ENCODE peak calls at places on chromosome 5, in six cellular contexts. V is IMR-90, J is H1, G is neuronal stem cell, U is trophoblast cell, I is H9. Z is an unnamed sample. For H3K9me3, the result is how much of the 10 kb centered on the place peaks cover.

GRCh38 chr5:10438301-10438700 is 3.4 kb upstream of the ROPN1L start:
- DNase-seq in V (no peak), J (no peak), G (no peak), U (no peak), I (no peak), Z (no peak)

GRCh38 chr5:110681953-110682352 is 44.5 kb downstream of the TMEM232 start:
- DNase-seq in V (no peak), J (no peak), G (no peak), U (no peak), I (no peak), Z (no peak)

GRCh38 chr5:112142769-112143270 is 276.3 kb downstream of the EPB41L4A start:
- DNase-seq in V (peak), J (no peak), G (no peak), U (peak), I (no peak), Z (no peak)

GRCh38 chr5:126280820-126281219 is 142.4 kb upstream of the GRAMD2B start:
- DNase-seq in V (no peak), J (no peak), G (no peak), U (no peak), I (no peak), Z (no peak)

GRCh38 chr5:137778772-137779564 is 24.8 kb upstream of the HNRNPA0 start:
- DNase-seq in V (peak), J (no peak), G (peak), U (peak), I (no peak), Z (peak)

GRCh38 chr5:65137631-65138030 is 344.1 kb downstream of the ADAMTS6 start:
- DNase-seq in V (peak), J (no peak), G (no peak), U (no peak), I (no peak), Z (peak)

GRCh38 chr5:75616286-75616810 is 5.1 kb downstream of the ANKDD1B start:
- DNase-seq in V (no peak), J (no peak), G (no peak), U (no peak), I (no peak), Z (peak)

GRCh38 chr5:174300941-174301761 is 255.6 kb downstream of the NSG2 start:
- DNase-seq in V (no peak), J (peak), G (peak), U (no peak), I (peak), Z (no peak)

GRCh38 chr5:4370218-4370617 is 769.9 kb upstream of the ADAMTS16 start:
- DNase-seq in V (no peak), J (no peak), G (no peak), U (no peak), I (no peak), Z (no peak)

GRCh38 chr5:36870399-36871040 is 6.0 kb upstream of the NIPBL start:
- DNase-seq in V (peak), J (no peak), G (no peak), U (peak), I (no peak), Z (peak)

GRCh38 chr5:162703914-162704313 is 636.3 kb downstream of the GABRG2 start:
- DNase-seq in V (no peak), J (no peak), G (peak), U (no peak), I (no peak), Z (no peak)

DNA sequence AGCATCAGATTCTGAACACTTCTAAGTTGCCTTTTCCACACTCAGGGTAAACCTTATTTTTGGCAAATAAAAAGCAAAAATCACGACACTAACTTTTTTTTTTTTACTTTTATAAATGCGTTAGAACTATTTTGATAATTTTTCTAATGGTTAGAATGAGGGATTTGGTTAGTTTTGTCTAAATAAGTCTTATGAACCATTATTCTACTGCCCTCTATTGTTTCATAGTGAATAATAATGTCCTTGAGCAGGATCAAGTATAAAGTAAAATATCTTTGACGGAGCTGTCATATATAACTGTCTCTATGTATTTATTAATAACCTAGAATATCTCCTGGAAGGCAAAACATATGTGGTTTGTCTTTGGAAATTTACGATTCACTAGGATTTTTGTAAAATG is 631.8 kb downstream of the GABRG2 start:
- DNase-seq in V (no peak), J (no peak), G (no peak), U (no peak), I (no peak), Z (no peak)
- H3K9me3 ChIP-seq in V (under half), J (under half), G (under half), U (under half), I (under half), Z (under half)

GRCh38 chr5:17217421-17218352 is at the start of gene BASP1:
- DNase-seq in V (peak), J (peak), G (peak), U (peak), I (peak), Z (peak)
- H4K8ac ChIP-seq in V (peak), J (peak), G (no peak), U (peak), I (no peak), Z (peak)

DNA sequence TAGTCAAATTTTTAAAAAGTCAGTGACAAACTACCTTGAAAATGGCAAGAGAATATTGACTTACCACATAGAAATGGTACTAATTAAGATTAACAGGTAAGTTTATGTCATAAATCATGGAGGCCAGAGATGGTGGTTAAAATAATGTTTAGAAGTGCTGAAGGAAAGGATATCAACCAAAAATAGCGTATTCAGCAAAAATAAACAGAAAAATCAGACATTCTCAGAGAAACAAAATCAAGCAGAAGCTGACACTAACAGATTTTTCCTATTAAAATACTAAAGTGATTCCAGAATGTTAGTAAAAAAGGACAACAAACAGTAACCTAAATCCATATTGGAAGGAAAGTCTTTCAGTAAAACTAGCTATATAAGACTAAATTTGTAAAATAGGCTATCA is 959.9 kb upstream of the CDH10 start:
- DNase-seq in V (no peak), J (no peak), G (no peak), U (no peak), I (no peak), Z (no peak)
- H3K9me3 ChIP-seq in V (under half), J (under half), G (under half), U (under half), I (under half), Z (under half)

GRCh38 chr5:149550267-149550582 is 1.0 kb downstream of the CSNK1A1 start:
- DNase-seq in V (peak), J (no peak), G (no peak), U (peak), I (no peak), Z (peak)

GRCh38 chr5:149552038-149552494 is 827 bp upstream of the CSNK1A1 start:
- DNase-seq in V (no peak), J (no peak), G (no peak), U (no peak), I (no peak), Z (no peak)

GRCh38 chr5:149552761-149553160 is 1.5 kb upstream of the CSNK1A1 start:
- DNase-seq in V (no peak), J (peak), G (no peak), U (no peak), I (no peak), Z (no peak)

GRCh38 chr5:149550608-149551226 is 522 bp downstream of the CSNK1A1 start:
- DNase-seq in V (no peak), J (peak), G (no peak), U (no peak), I (no peak), Z (no peak)

DNA sequence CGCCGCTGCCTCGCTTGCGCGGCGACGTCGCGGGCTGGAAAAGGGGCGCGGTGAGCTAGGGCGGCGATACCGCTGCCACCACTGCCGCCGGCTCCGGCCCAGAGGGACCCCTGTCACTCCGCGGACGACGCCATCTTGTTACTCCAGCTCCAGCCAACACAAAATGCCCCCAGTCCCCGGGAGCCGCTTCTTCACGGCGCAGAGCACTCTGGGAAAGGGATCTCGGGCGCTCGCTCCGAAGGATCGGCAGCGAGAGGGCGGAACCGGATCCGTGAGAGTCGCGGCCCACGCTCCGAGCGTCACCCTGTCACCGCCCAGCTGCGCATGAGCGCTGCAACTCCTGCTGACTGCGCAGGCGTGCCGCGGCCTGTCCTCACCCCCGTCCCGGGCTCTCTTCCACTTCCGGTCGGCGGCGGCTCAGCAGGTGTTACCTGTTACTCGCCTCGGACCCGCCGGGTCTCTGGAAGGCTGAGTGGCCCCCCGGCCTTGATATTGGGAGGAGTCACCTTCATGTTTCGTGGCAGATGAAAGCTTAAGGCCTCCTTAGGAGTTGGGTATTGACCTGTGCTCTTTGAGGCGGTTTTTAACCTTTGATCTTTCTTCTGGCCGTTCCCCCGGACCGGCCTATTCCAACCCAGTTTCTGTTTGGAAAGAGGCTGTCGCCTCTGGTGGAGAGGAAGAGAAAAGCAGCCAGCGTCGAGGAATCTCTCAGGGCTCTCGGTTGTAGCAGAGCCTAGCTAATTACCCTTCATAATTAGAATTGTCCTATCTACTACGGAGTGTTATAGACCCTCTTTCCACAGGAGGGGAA is at the start of gene CSNK1A1:
- DNase-seq in V (peak), J (peak), G (peak), U (peak), I (peak), Z (peak)
- H4K8ac ChIP-seq in V (peak), J (peak), G (peak), U (peak), I (peak), Z (peak)

GRCh38 chr5:141420855-141421488 is at the start of gene PCDHGA11:
- DNase-seq in V (peak), J (peak), G (no peak), U (peak), I (peak), Z (peak)
- H3K9me3 ChIP-seq in V (half or more), J (under half), G (half or more), U (under half), I (under half), Z (under half)

GRCh38 chr5:178114325-178115135 is 1.2 kb downstream of the N4BP3 start:
- DNase-seq in V (no peak), J (no peak), G (peak), U (peak), I (no peak), Z (no peak)

GRCh38 chr5:178111925-178112324 is 1.4 kb upstream of the N4BP3 start:
- DNase-seq in V (peak), J (no peak), G (no peak), U (peak), I (no peak), Z (peak)

GRCh38 chr5:178113841-178114324 is 551 bp downstream of the N4BP3 start:
- DNase-seq in V (no peak), J (peak), G (no peak), U (no peak), I (no peak), Z (no peak)

GRCh38 chr5:178112545-178112944 is 787 bp upstream of the N4BP3 start:
- DNase-seq in V (no peak), J (no peak), G (no peak), U (peak), I (no peak), Z (no peak)

GRCh38 chr5:178113141-178113787 is at the start of gene N4BP3:
- DNase-seq in V (peak), J (peak), G (peak), U (peak), I (peak), Z (peak)
- H4K8ac ChIP-seq in V (no peak), J (peak), G (no peak), U (peak), I (no peak), Z (peak)

GRCh38 chr5:3119435-3119834 is 368.0 kb upstream of the IRX2 start:
- DNase-seq in V (no peak), J (no peak), G (no peak), U (no peak), I (no peak), Z (no peak)
- H3K9me3 ChIP-seq in V (under half), J (under half), G (under half), U (under half), I (under half), Z (under half)

GRCh38 chr5:35855221-35855620 is 1.5 kb upstream of the IL7R start:
- DNase-seq in V (no peak), J (no peak), G (no peak), U (no peak), I (no peak), Z (no peak)
- H4K8ac ChIP-seq in V (no peak), J (no peak), G (no peak), U (no peak), I (no peak), Z (no peak)

DNA sequence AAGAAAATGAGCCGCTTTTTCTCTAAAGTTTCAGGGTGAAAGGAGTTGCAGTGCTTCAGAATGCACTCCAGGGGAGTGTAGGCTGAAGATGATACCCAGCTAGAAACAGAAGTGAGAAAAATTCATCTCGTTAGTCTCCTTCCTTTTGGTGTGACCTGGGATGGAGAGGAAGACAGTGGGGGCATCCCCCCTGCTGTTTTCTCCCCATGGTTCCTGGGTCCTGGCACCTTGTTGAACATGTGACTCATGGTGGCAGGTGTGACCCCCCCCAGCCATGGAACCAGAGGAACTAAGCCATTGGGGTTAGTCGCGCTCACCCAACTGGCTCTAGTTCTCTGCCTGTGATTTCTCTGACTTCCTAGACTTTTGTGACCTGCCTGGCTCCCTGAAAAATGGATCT is 424.6 kb downstream of the CSNK1G3 start:
- DNase-seq in V (no peak), J (no peak), G (no peak), U (no peak), I (no peak), Z (no peak)
- H3K9me3 ChIP-seq in V (under half), J (under half), G (under half), U (under half), I (under half), Z (under half)

Z was measured in mesenchymal stem cell.